ENCODE peak calls at places on chromosomes 16 and 17, in four cellular contexts. One of them, this sample, is unnamed.

GRCh38 chr17:73646409-73647305 is 2.4 kb upstream of the SDK2 start:
- DNase-seq in HEK293T: no peak
- DNase-seq in HepG2: peak; percentile 21
- DNase-seq in K562: no peak
- DNase-seq in this sample: peak; percentile 61

GRCh38 chr17:40447148-40447644 is 3.9 kb downstream of the IGFBP4 start:
- DNase-seq in HEK293T: no peak
- DNase-seq in HepG2: no peak
- DNase-seq in K562: no peak
- DNase-seq in this sample: no peak

GRCh38 chr17:57518587-57519118 is 226.4 kb downstream of the CCDC182 start:
- DNase-seq in HEK293T: no peak
- DNase-seq in HepG2: no peak
- DNase-seq in K562: no peak
- DNase-seq in this sample: no peak

GRCh38 chr16:9409753-9410493 is 318.5 kb downstream of the HAPSTR1 start:
- DNase-seq in HEK293T: no peak
- DNase-seq in HepG2: no peak
- DNase-seq in K562: no peak
- DNase-seq in this sample: no peak

GRCh38 chr17:57735707-57736106 is 9.4 kb downstream of the CCDC182 start:
- DNase-seq in HEK293T: peak; percentile 52
- DNase-seq in HepG2: peak; percentile 37
- DNase-seq in K562: peak; percentile 19
- DNase-seq in this sample: peak; percentile 50

GRCh38 chr17:47717845-47718621 is 15.0 kb upstream of the TBX21 start:
- DNase-seq in HEK293T: no peak
- DNase-seq in HepG2: no peak
- DNase-seq in K562: no peak
- DNase-seq in this sample: no peak

GRCh38 chr17:30278032-30278431 is 13.7 kb downstream of the BLMH start:
- DNase-seq in HEK293T: peak; percentile 13
- DNase-seq in HepG2: peak; percentile 49
- DNase-seq in K562: no peak
- DNase-seq in this sample: no peak

GRCh38 chr17:40417258-40417608 is 463 bp downstream of the TOP2A start:
- DNase-seq in HEK293T: peak; percentile 17
- DNase-seq in HepG2: peak; percentile 43
- DNase-seq in K562: no peak
- DNase-seq in this sample: no peak

GRCh38 chr16:2208308-2208707 is 2.4 kb downstream of the BRICD5 start:
- DNase-seq in HEK293T: no peak
- DNase-seq in HepG2: no peak
- DNase-seq in K562: no peak
- DNase-seq in this sample: no peak

GRCh38 chr16:3736116-3736515 is 18.8 kb upstream of the TRAP1 start:
- DNase-seq in HEK293T: no peak
- DNase-seq in HepG2: no peak
- DNase-seq in K562: no peak
- DNase-seq in this sample: no peak

GRCh38 chr17:28078443-28079229 is 36.2 kb downstream of the NLK start:
- DNase-seq in HEK293T: no peak
- DNase-seq in HepG2: no peak
- DNase-seq in K562: no peak
- DNase-seq in this sample: no peak

GRCh38 chr17:49523706-49524472 is 28.8 kb downstream of the NGFR start:
- DNase-seq in HEK293T: no peak
- DNase-seq in HepG2: no peak
- DNase-seq in K562: no peak
- DNase-seq in this sample: peak; percentile 9

GRCh38 chr16:505479-506245 is 21.9 kb upstream of the CAPN15 start:
- DNase-seq in HEK293T: no peak
- DNase-seq in HepG2: no peak
- DNase-seq in K562: no peak
- DNase-seq in this sample: no peak

DNA sequence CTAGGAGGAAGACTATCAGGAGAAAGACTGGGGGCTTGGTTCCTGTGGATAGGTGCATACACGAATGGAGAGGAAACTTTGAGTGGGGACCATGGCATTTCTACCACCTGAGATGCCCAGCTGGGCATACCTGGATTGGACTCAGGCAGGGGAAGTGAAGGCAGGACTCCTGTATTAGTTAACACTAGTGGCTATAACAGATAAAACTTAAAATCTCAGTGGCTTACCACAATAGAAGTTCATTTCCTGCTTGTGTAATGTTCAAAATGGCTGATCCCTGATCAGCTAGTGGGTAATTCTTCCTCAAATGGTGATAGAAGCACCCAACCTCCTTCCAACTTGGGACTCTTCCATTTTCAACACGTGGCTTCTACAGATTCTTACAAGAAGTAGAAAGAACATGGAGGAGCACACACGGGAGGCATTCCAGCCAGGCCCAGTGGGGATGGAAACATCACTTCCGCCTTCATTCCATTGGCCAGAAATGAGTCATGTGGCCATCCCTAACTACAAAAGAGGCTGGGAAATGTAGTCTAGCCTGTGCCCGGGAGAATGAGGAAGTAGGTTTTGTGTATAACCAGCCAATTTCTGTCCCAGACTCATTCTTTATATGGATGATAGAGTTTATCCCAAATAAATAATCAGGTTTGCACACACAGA is 112.1 kb downstream of the UTP18 start:
- DNase-seq in HEK293T: peak; percentile 50
- DNase-seq in HepG2: peak; percentile 72
- DNase-seq in K562: peak; percentile 88
- DNase-seq in this sample: peak; percentile 38
- TF ChIP-seq ELF4 in HEK293T: no peak
- TF ChIP-seq ELF4 in HepG2: no peak
- TF ChIP-seq ELF4 in K562: peak; percentile 59
- TF ChIP-seq ELF4 in this sample: no peak

GRCh38 chr16:74485916-74486315 is 64.6 kb upstream of the CLEC18B start:
- DNase-seq in HEK293T: no peak
- DNase-seq in HepG2: no peak
- DNase-seq in K562: no peak
- DNase-seq in this sample: no peak

GRCh38 chr16:74477226-74477625 is 55.9 kb upstream of the CLEC18B start:
- DNase-seq in HEK293T: no peak
- DNase-seq in HepG2: peak; percentile 48
- DNase-seq in K562: no peak
- DNase-seq in this sample: no peak

GRCh38 chr16:74480150-74481029 is 59.1 kb upstream of the CLEC18B start:
- DNase-seq in HEK293T: peak; percentile 60
- DNase-seq in HepG2: no peak
- DNase-seq in K562: peak; percentile 19
- DNase-seq in this sample: no peak
- TF ChIP-seq ELF4 in HEK293T: no peak
- TF ChIP-seq ELF4 in HepG2: no peak
- TF ChIP-seq ELF4 in K562: no peak
- TF ChIP-seq ELF4 in this sample: no peak

DNA sequence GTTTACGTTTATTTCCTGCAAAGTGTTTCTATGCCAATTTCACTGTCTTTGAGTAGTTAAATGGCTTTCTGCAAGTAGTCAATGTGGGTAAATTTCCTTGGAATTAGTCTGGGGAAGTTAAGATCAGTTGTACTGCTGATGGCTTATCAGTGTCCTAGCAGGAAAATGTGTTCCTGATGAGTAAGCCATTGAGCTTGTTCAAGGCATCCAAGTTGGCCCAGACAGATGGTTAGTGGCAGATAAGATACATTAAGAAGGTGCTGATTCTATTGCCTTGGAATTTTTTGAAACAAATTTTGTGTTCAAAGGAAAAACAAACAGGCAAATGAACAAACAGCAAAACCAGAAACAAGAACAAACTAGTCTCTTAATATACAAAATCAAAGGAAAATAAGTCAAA is 258.4 kb downstream of the MAP2K6 start:
- DNase-seq in HEK293T: no peak
- DNase-seq in HepG2: no peak
- DNase-seq in K562: no peak
- DNase-seq in this sample: no peak
- TF ChIP-seq ELF4 in HEK293T: no peak
- TF ChIP-seq ELF4 in HepG2: no peak
- TF ChIP-seq ELF4 in K562: no peak
- TF ChIP-seq ELF4 in this sample: no peak

DNA sequence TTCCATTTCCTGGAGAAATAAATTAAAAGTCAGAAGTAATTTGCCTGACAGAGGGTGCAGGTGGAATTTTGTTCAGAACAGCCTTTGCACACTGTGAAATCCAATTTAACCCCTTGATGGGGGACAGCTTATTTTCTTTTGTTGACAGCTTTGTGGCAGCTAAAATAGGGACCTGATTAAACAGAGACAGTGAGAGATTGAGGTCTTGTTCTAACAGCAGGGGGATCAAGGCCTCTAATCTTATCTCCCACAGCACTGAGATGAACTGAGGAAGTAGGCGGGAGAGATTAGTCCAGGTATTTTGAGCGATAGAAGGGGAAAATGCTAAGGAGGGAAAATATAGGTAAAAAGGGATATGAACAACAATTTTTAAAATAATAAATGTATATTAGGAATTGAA is 1491.4 kb upstream of the GOT2 start:
- DNase-seq in HEK293T: no peak
- DNase-seq in HepG2: no peak
- DNase-seq in K562: no peak
- DNase-seq in this sample: no peak
- TF ChIP-seq ELF4 in HEK293T: no peak
- TF ChIP-seq ELF4 in HepG2: no peak
- TF ChIP-seq ELF4 in K562: no peak
- TF ChIP-seq ELF4 in this sample: no peak

GRCh38 chr16:74652249-74652648 is 14.4 kb downstream of the RFWD3 start:
- DNase-seq in HEK293T: no peak
- DNase-seq in HepG2: no peak
- DNase-seq in K562: no peak
- DNase-seq in this sample: no peak

GRCh38 chr16:74651841-74652240 is 14.8 kb downstream of the RFWD3 start:
- DNase-seq in HEK293T: no peak
- DNase-seq in HepG2: no peak
- DNase-seq in K562: no peak
- DNase-seq in this sample: no peak

GRCh38 chr16:74654536-74654935 is 12.1 kb downstream of the RFWD3 start:
- DNase-seq in HEK293T: no peak
- DNase-seq in HepG2: no peak
- DNase-seq in K562: no peak
- DNase-seq in this sample: no peak

GRCh38 chr16:74650966-74651567 is 15.6 kb downstream of the RFWD3 start:
- DNase-seq in HEK293T: no peak
- DNase-seq in HepG2: peak; percentile 25
- DNase-seq in K562: no peak
- DNase-seq in this sample: no peak
- TF ChIP-seq ELF4 in HEK293T: no peak
- TF ChIP-seq ELF4 in HepG2: no peak
- TF ChIP-seq ELF4 in K562: no peak
- TF ChIP-seq ELF4 in this sample: no peak

GRCh38 chr17:61317779-61318178 is 81.9 kb upstream of the TBX2 start:
- DNase-seq in HEK293T: no peak
- DNase-seq in HepG2: no peak
- DNase-seq in K562: no peak
- DNase-seq in this sample: peak; percentile 24
- TF ChIP-seq ELF4 in HEK293T: no peak
- TF ChIP-seq ELF4 in HepG2: no peak
- TF ChIP-seq ELF4 in K562: no peak
- TF ChIP-seq ELF4 in this sample: no peak

GRCh38 chr17:77347544-77347943 is 206.8 kb downstream of the SEC14L1 start:
- DNase-seq in HEK293T: no peak
- DNase-seq in HepG2: no peak
- DNase-seq in K562: no peak
- DNase-seq in this sample: no peak
- TF ChIP-seq ELF4 in HEK293T: no peak
- TF ChIP-seq ELF4 in HepG2: no peak
- TF ChIP-seq ELF4 in K562: no peak
- TF ChIP-seq ELF4 in this sample: no peak

This sample was measured in WTC11.